ENCODE peak calls at places on chromosomes 13 and 19, in eight cellular contexts. One of them, this sample, is unnamed.

GRCh38 chr19:42494321-42494720 is 34.0 kb downstream of the CEACAM1 start:
- DNase-seq in RWPE2: no peak
- DNase-seq in left lung: no peak
- DNase-seq in A673: no peak
- DNase-seq in breast epithelium: no peak
- DNase-seq in ovary: no peak
- DNase-seq in pancreas: no peak
- DNase-seq in tibial artery: no peak
- DNase-seq in this sample: no peak

GRCh38 chr19:15587663-15588062 is 27.4 kb upstream of the CYP4F8 start:
- DNase-seq in RWPE2: no peak
- DNase-seq in left lung: peak
- DNase-seq in A673: no peak
- DNase-seq in breast epithelium: no peak
- DNase-seq in ovary: no peak
- DNase-seq in pancreas: no peak
- DNase-seq in tibial artery: peak
- DNase-seq in this sample: peak

GRCh38 chr13:32840840-32841713 is 175.1 kb upstream of the KL start:
- DNase-seq in RWPE2: no peak
- DNase-seq in left lung: no peak
- DNase-seq in A673: peak
- DNase-seq in breast epithelium: no peak
- DNase-seq in ovary: no peak
- DNase-seq in pancreas: no peak
- DNase-seq in tibial artery: no peak
- DNase-seq in this sample: no peak

GRCh38 chr13:102948006-102948405 is 102.2 kb downstream of the ERCC5 start:
- DNase-seq in RWPE2: no peak
- DNase-seq in left lung: no peak
- DNase-seq in A673: peak
- DNase-seq in breast epithelium: no peak
- DNase-seq in ovary: no peak
- DNase-seq in pancreas: no peak
- DNase-seq in tibial artery: no peak
- DNase-seq in this sample: no peak

GRCh38 chr19:30109565-30109964 is 167.5 kb downstream of the URI1 start:
- DNase-seq in RWPE2: no peak
- DNase-seq in left lung: no peak
- DNase-seq in A673: no peak
- DNase-seq in breast epithelium: no peak
- DNase-seq in ovary: no peak
- DNase-seq in pancreas: no peak
- DNase-seq in tibial artery: no peak
- DNase-seq in this sample: no peak

GRCh38 chr19:41861846-41862245 is 1.8 kb downstream of the RPS19 start:
- DNase-seq in RWPE2: no peak
- DNase-seq in left lung: no peak
- DNase-seq in A673: no peak
- DNase-seq in breast epithelium: no peak
- DNase-seq in ovary: no peak
- DNase-seq in pancreas: no peak
- DNase-seq in tibial artery: no peak
- DNase-seq in this sample: no peak

GRCh38 chr19:10203686-10204085 is 8.9 kb upstream of the DNMT1 start:
- DNase-seq in RWPE2: no peak
- DNase-seq in left lung: no peak
- DNase-seq in A673: no peak
- DNase-seq in breast epithelium: no peak
- DNase-seq in ovary: no peak
- DNase-seq in pancreas: no peak
- DNase-seq in tibial artery: no peak
- DNase-seq in this sample: no peak

GRCh38 chr13:41007359-41008118 is 11.6 kb downstream of the ELF1 start:
- DNase-seq in RWPE2: no peak
- DNase-seq in left lung: no peak
- DNase-seq in A673: no peak
- DNase-seq in breast epithelium: no peak
- DNase-seq in ovary: no peak
- DNase-seq in pancreas: no peak
- DNase-seq in tibial artery: no peak
- DNase-seq in this sample: no peak

GRCh38 chr13:60654405-60654804 is 257.4 kb downstream of the TDRD3 start:
- DNase-seq in RWPE2: no peak
- DNase-seq in left lung: no peak
- DNase-seq in A673: peak
- DNase-seq in breast epithelium: no peak
- DNase-seq in ovary: no peak
- DNase-seq in pancreas: peak
- DNase-seq in tibial artery: peak
- DNase-seq in this sample: peak

GRCh38 chr19:47239610-47240296 is 8.8 kb upstream of the BBC3 start:
- DNase-seq in RWPE2: no peak
- DNase-seq in left lung: no peak
- DNase-seq in A673: peak
- DNase-seq in breast epithelium: peak
- DNase-seq in ovary: peak
- DNase-seq in pancreas: no peak
- DNase-seq in tibial artery: no peak
- DNase-seq in this sample: no peak

GRCh38 chr13:21717817-21718216 is 46.9 kb downstream of the FGF9 start:
- DNase-seq in RWPE2: no peak
- DNase-seq in left lung: no peak
- DNase-seq in A673: no peak
- DNase-seq in breast epithelium: peak
- DNase-seq in ovary: no peak
- DNase-seq in pancreas: no peak
- DNase-seq in tibial artery: no peak
- DNase-seq in this sample: no peak

GRCh38 chr13:114065141-114065925 is 67.1 kb downstream of the RASA3 start:
- DNase-seq in RWPE2: peak
- DNase-seq in left lung: peak
- DNase-seq in A673: peak
- DNase-seq in breast epithelium: peak
- DNase-seq in ovary: peak
- DNase-seq in pancreas: peak
- DNase-seq in tibial artery: peak
- DNase-seq in this sample: peak

GRCh38 chr13:114105351-114106225 is 26.8 kb downstream of the RASA3 start:
- DNase-seq in RWPE2: peak
- DNase-seq in left lung: peak
- DNase-seq in A673: no peak
- DNase-seq in breast epithelium: no peak
- DNase-seq in ovary: no peak
- DNase-seq in pancreas: no peak
- DNase-seq in tibial artery: peak
- DNase-seq in this sample: peak

GRCh38 chr19:2625434-2625833 is 77.1 kb downstream of the GNG7 start:
- DNase-seq in RWPE2: no peak
- DNase-seq in left lung: peak
- DNase-seq in A673: no peak
- DNase-seq in breast epithelium: no peak
- DNase-seq in ovary: no peak
- DNase-seq in pancreas: no peak
- DNase-seq in tibial artery: peak
- DNase-seq in this sample: peak
- H3K27ac ChIP-seq in RWPE2: peak
- H3K27ac ChIP-seq in left lung: peak
- H3K27ac ChIP-seq in A673: no peak
- H3K27ac ChIP-seq in breast epithelium: peak
- H3K27ac ChIP-seq in ovary: no peak
- H3K27ac ChIP-seq in pancreas: no peak
- H3K27ac ChIP-seq in tibial artery: peak
- H3K27ac ChIP-seq in this sample: peak

DNA sequence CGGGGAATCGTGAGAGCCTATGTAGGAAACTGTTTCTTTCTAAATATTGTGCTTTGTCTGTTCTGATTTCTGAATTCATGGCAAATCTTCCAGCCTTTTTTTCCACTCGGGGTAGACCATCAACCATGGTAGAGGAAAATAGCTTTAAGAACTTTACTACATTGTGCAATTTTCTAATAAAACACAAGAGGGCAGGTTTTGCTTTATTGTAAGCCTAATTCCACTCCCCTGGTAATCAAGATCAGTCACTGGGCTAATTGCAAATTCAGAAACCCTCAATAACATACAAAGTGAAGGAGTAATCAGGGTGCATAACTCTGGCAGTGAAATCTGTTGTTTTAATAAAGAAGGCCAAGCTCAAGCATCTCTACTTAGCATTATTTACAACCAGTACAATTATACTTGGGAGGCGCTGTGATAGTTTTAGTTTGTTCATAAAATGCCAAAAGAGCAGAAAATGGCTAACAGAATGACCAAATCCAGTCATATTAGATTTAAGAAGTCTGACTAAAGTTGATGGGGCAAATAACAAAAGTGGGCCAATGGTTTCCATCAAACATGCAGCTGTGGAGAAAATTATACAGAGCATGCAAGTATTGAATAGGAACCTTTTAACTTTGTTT is 43.8 kb downstream of the DCT start:
- DNase-seq in RWPE2: no peak
- DNase-seq in left lung: no peak
- DNase-seq in A673: peak
- DNase-seq in breast epithelium: no peak
- DNase-seq in ovary: no peak
- DNase-seq in pancreas: no peak
- DNase-seq in tibial artery: no peak
- DNase-seq in this sample: no peak
- TF ChIP-seq CTCF in RWPE2: peak
- TF ChIP-seq CTCF in left lung: peak
- TF ChIP-seq CTCF in A673: peak
- TF ChIP-seq CTCF in breast epithelium: peak
- TF ChIP-seq CTCF in ovary: peak
- TF ChIP-seq CTCF in pancreas: peak
- TF ChIP-seq CTCF in tibial artery: peak
- TF ChIP-seq CTCF in this sample: peak

GRCh38 chr13:98824376-98825160 is 72.1 kb upstream of the SLC15A1 start:
- DNase-seq in RWPE2: no peak
- DNase-seq in left lung: no peak
- DNase-seq in A673: no peak
- DNase-seq in breast epithelium: no peak
- DNase-seq in ovary: no peak
- DNase-seq in pancreas: no peak
- DNase-seq in tibial artery: no peak
- DNase-seq in this sample: no peak

GRCh38 chr13:98821372-98822237 is 69.1 kb upstream of the SLC15A1 start:
- DNase-seq in RWPE2: no peak
- DNase-seq in left lung: no peak
- DNase-seq in A673: peak
- DNase-seq in breast epithelium: no peak
- DNase-seq in ovary: no peak
- DNase-seq in pancreas: no peak
- DNase-seq in tibial artery: peak
- DNase-seq in this sample: peak

GRCh38 chr13:98820744-98821371 is 68.4 kb upstream of the SLC15A1 start:
- DNase-seq in RWPE2: no peak
- DNase-seq in left lung: no peak
- DNase-seq in A673: no peak
- DNase-seq in breast epithelium: no peak
- DNase-seq in ovary: no peak
- DNase-seq in pancreas: no peak
- DNase-seq in tibial artery: no peak
- DNase-seq in this sample: no peak

GRCh38 chr13:98823442-98823841 is 71.0 kb upstream of the SLC15A1 start:
- DNase-seq in RWPE2: no peak
- DNase-seq in left lung: no peak
- DNase-seq in A673: no peak
- DNase-seq in breast epithelium: no peak
- DNase-seq in ovary: no peak
- DNase-seq in pancreas: peak
- DNase-seq in tibial artery: no peak
- DNase-seq in this sample: no peak

GRCh38 chr13:98822238-98822606 is 69.8 kb upstream of the SLC15A1 start:
- DNase-seq in RWPE2: no peak
- DNase-seq in left lung: no peak
- DNase-seq in A673: no peak
- DNase-seq in breast epithelium: no peak
- DNase-seq in ovary: no peak
- DNase-seq in pancreas: peak
- DNase-seq in tibial artery: no peak
- DNase-seq in this sample: no peak
- H3K27ac ChIP-seq in RWPE2: no peak
- H3K27ac ChIP-seq in left lung: no peak
- H3K27ac ChIP-seq in A673: peak
- H3K27ac ChIP-seq in breast epithelium: peak
- H3K27ac ChIP-seq in ovary: no peak
- H3K27ac ChIP-seq in pancreas: peak
- H3K27ac ChIP-seq in tibial artery: peak
- H3K27ac ChIP-seq in this sample: peak

GRCh38 chr13:25406377-25406776 is 34.6 kb downstream of the ATP8A2 start:
- DNase-seq in RWPE2: no peak
- DNase-seq in left lung: no peak
- DNase-seq in A673: peak
- DNase-seq in breast epithelium: no peak
- DNase-seq in ovary: no peak
- DNase-seq in pancreas: no peak
- DNase-seq in tibial artery: no peak
- DNase-seq in this sample: no peak
- TF ChIP-seq CTCF in RWPE2: peak
- TF ChIP-seq CTCF in left lung: no peak
- TF ChIP-seq CTCF in A673: peak
- TF ChIP-seq CTCF in breast epithelium: no peak
- TF ChIP-seq CTCF in ovary: no peak
- TF ChIP-seq CTCF in pancreas: no peak
- TF ChIP-seq CTCF in tibial artery: no peak
- TF ChIP-seq CTCF in this sample: peak

GRCh38 chr19:3983542-3983914 is 1.7 kb downstream of the EEF2 start:
- DNase-seq in RWPE2: no peak
- DNase-seq in left lung: no peak
- DNase-seq in A673: no peak
- DNase-seq in breast epithelium: peak
- DNase-seq in ovary: no peak
- DNase-seq in pancreas: no peak
- DNase-seq in tibial artery: no peak
- DNase-seq in this sample: no peak
- H3K27ac ChIP-seq in RWPE2: peak
- H3K27ac ChIP-seq in left lung: no peak
- H3K27ac ChIP-seq in A673: peak
- H3K27ac ChIP-seq in breast epithelium: peak
- H3K27ac ChIP-seq in ovary: peak
- H3K27ac ChIP-seq in pancreas: peak
- H3K27ac ChIP-seq in tibial artery: peak
- H3K27ac ChIP-seq in this sample: peak